ENCODE peak calls at places on chromosomes 13 and 19, in six cellular contexts. E is choroid plexus epithelial cell, M is suprapubic skin, B is IMR-90, U is foreskin fibroblast, A is fibroblast of the aortic adventitia. X is an unnamed sample.

GRCh38 chr13:85508683-85509329 is 290.4 kb downstream of the SLITRK6 start:
- DNase-seq in A (peak), E (peak), B (no peak), M (no peak), U (peak), X (no peak)

GRCh38 chr13:27960362-27961226 is 8.5 kb downstream of the CDX2 start:
- DNase-seq in B (no peak), E (peak), A (no peak), U (no peak), M (no peak), X (no peak)

GRCh38 chr13:86051134-86052103 is 252.2 kb upstream of the SLITRK6 start:
- DNase-seq in B (no peak), U (no peak), E (peak), M (no peak), A (no peak), X (peak)

GRCh38 chr19:51808333-51808986 is 13.5 kb downstream of the FPR3 start:
- DNase-seq in B (no peak), M (no peak), E (peak), A (peak), U (peak), X (peak)

GRCh38 chr19:16608290-16608704 is 19.7 kb downstream of the MED26 start:
- DNase-seq in A (peak), M (no peak), B (peak), E (peak), U (peak), X (peak)

GRCh38 chr13:28611654-28612131 is 47.2 kb upstream of the POMP start:
- DNase-seq in B (peak), E (peak), A (no peak), U (no peak), M (no peak), X (no peak)

GRCh38 chr19:16315825-16316505 is 8.7 kb upstream of the KLF2 start:
- DNase-seq in A (peak), U (peak), B (peak), E (peak), M (peak), X (peak)

GRCh38 chr19:5329141-5329540 is 11.5 kb downstream of the PTPRS start:
- DNase-seq in A (no peak), M (no peak), E (no peak), U (no peak), B (no peak), X (no peak)

GRCh38 chr19:11737964-11738745 is 591 bp downstream of the ZNF823 start:
- DNase-seq in U (peak), M (peak), B (peak), A (peak), E (peak), X (peak)

GRCh38 chr13:112728375-112729126 is 38.7 kb downstream of the ATP11A start:
- DNase-seq in M (peak), A (no peak), U (no peak), B (no peak), E (no peak), X (no peak)

GRCh38 chr13:27830010-27830409 is 37.7 kb downstream of the GSX1 start:
- DNase-seq in A (peak), E (peak), M (no peak), B (no peak), U (no peak), X (peak)

GRCh38 chr13:77724092-77724491 is 26.6 kb downstream of the SLAIN1 start:
- DNase-seq in E (no peak), B (no peak), A (no peak), U (no peak), M (no peak), X (no peak)

GRCh38 chr13:100610399-100611347 is 22.1 kb upstream of the GGACT start:
- DNase-seq in M (no peak), U (no peak), A (no peak), E (no peak), B (no peak), X (no peak)

GRCh38 chr13:112144616-112145220 is 77.8 kb downstream of the SOX1 start:
- DNase-seq in A (no peak), U (no peak), M (no peak), B (no peak), E (no peak), X (no peak)

GRCh38 chr13:45300190-45300985 is 40.6 kb downstream of the TPT1 start:
- DNase-seq in A (no peak), E (no peak), B (no peak), U (no peak), M (no peak), X (no peak)

DNA sequence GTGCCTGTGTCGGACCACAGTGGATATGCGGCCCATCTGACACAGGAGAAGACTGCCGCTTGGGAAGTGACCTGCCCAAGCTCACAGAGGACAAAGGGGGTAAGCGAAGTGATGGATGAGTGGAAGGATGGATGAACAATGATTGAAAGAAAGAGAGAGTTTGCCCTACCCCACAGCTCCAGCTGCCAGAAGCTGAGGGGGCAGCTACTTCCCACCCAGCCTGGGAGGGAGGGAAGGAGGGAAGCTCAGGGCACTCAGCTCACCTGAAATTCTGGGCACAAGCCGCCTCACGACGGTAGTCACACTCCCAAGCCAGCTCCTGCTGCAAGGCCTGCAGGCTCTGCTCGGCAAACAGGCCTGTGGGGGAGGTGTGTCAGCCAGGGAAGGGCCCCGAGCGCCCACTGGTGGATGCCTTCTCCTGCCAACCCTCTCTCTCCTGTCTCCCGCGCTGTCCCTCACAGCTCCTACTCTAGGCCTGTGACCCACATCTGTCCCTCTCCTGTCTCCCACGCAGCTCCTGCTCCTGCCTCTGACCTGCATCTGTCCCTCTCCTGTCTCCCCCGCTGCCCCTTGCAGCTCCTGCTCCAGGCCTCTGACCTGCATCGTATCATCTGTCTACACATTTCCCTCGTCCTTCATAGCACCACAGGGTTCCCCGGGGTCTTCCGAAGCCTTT is 12.0 kb upstream of the NUMBL start:
- DNase-seq in M (no peak), E (peak), B (no peak), U (no peak), A (peak), X (peak)
- TF ChIP-seq CTCF in M (peak), E (peak), B (peak), U (peak), A (peak), X (peak)

GRCh38 chr19:10646781-10647180 is 7.4 kb upstream of the ILF3 start:
- DNase-seq in U (no peak), E (no peak), A (no peak), B (no peak), M (no peak), X (no peak)
- H3K4me3 ChIP-seq in U (no peak), E (no peak), A (no peak), B (no peak), M (no peak), X (no peak)

DNA sequence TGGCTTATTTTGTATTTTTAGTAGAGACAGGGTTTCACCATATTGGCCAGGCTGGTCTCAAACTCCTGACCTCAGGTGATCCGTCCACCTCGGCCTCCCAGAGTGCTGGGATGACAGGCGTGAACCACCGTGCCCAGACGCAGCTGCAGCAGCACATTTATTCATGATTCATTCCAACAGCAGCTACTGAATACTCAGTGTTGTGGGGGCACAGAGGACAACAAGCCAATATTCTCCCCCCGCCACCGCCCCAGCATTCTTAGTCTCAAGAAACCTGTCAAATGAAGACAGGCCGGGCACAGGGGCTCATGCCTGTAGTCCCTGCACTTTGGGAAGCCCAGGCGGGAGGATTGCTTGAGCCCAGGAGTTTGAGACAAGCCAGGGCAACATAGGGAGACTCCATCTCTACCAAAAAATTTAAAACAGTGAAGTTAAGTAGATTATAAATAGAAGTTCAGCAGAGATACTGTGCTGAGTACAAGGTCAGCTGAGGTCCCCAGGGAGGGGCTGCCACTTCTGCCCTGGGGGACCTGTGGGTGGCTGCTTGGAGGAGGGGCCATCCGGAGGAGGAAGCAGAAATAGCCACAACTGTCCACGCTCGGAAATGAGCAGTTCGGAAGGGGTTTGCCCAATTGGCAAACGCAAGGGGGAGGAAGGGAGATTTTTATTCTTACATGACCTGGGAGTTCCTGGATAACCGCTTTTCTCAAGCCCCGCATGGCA is 4.3 kb downstream of the DOT1L start:
- DNase-seq in E (peak), U (peak), M (no peak), A (peak), B (peak), X (peak)
- TF ChIP-seq CTCF in E (peak), U (no peak), M (no peak), A (no peak), B (no peak), X (no peak)

GRCh38 chr19:35320285-35320706 is 8.7 kb upstream of the CD22 start:
- DNase-seq in A (no peak), M (peak), B (no peak), E (no peak), U (no peak), X (no peak)

GRCh38 chr19:35316560-35316959 is 12.4 kb upstream of the CD22 start:
- DNase-seq in B (no peak), M (peak), U (no peak), A (no peak), E (no peak), X (no peak)

GRCh38 chr19:35315883-35316282 is 13.1 kb upstream of the CD22 start:
- DNase-seq in M (peak), E (no peak), U (no peak), B (no peak), A (no peak), X (no peak)

GRCh38 chr19:35317464-35318043 is 11.4 kb upstream of the CD22 start:
- DNase-seq in U (no peak), A (no peak), B (no peak), M (no peak), E (no peak), X (no peak)

GRCh38 chr19:35318679-35319448 is 10.1 kb upstream of the CD22 start:
- DNase-seq in E (peak), U (peak), B (peak), M (peak), A (peak), X (peak)
- H3K4me3 ChIP-seq in E (no peak), U (no peak), B (no peak), M (no peak), A (no peak), X (no peak)

GRCh38 chr19:57111329-57111644 is 8.5 kb upstream of the USP29 start:
- DNase-seq in A (no peak), E (no peak), M (no peak), U (no peak), B (no peak), X (no peak)

GRCh38 chr19:57110592-57111328 is 9.0 kb upstream of the USP29 start:
- DNase-seq in A (no peak), B (no peak), M (no peak), E (no peak), U (no peak), X (no peak)

GRCh38 chr19:57103573-57104277 is 16.1 kb upstream of the USP29 start:
- DNase-seq in E (peak), B (peak), A (peak), M (no peak), U (peak), X (peak)

GRCh38 chr19:57105976-57106610 is 13.7 kb upstream of the USP29 start:
- DNase-seq in A (no peak), M (no peak), E (no peak), U (no peak), B (no peak), X (no peak)

DNA sequence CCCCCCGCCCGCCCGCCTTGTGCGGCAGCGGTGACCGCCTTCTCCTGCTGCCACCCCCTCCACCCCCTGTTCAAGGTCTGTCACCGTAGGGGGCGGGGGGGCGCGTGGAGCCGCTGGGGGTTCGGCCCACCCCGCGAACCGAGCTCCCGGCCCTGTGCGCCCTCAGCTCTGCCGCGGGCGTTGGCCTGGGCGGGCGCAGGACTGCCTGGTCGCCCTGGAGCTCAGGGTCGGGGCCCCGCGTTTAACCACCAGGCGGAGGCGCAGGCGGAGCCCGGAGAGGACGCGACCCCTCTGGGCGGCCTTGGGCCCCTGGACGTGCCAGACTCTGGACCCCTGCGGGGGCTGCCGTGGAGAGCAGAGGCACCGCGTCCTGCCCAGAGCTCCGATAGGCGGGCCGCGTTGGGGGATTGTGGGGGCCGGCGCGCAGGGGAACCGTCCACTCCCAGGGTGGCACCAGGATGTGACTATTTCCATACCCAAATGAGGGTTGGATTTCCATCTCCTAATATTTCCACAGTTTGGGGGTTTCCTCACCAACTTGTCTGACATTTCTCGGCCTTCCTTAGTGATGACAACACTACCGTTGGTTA is 13.0 kb upstream of the USP29 start:
- DNase-seq in B (no peak), U (no peak), A (no peak), M (no peak), E (no peak), X (no peak)
- TF ChIP-seq CTCF in B (no peak), U (no peak), A (no peak), M (no peak), E (no peak), X (no peak)

DNA sequence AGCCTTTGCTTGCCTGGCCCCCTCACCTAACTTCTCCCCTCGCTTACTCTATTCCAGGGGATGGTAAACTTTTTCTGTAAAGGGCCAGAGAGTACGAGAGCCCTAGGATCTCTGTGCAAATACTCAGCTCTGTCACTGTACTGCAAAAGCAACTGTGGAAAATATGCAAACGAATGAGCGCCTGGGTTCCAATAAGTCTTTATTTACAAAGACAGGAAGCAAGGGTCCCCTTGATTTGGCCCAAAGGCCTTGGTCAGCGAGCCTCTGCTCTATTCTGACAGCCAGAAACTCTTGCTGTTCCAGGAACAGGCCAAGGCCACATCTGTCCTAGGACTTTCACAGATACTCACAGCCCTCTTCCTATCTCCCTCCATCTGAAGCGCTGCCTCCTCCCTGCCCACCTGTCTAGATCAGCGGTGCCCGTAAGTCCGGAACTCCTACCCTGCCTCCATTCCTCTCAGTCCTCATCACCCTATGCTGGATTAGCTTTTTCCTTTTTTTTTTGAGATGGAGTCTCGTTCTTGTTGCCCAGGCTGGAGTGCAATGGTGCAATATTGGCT is 37.3 kb downstream of the OPA3 start:
- DNase-seq in A (no peak), E (no peak), M (no peak), B (no peak), U (no peak), X (no peak)
- H3K4me3 ChIP-seq in A (no peak), E (no peak), M (no peak), B (no peak), U (no peak), X (no peak)

GRCh38 chr13:40992678-40993077 is 26.4 kb downstream of the ELF1 start:
- DNase-seq in A (peak), U (no peak), M (no peak), E (peak), B (no peak), X (no peak)
- TF ChIP-seq CTCF in A (no peak), U (no peak), M (no peak), E (peak), B (no peak), X (no peak)

GRCh38 chr19:38004505-38005223 is 97.7 kb downstream of the SIPA1L3 start:
- DNase-seq in M (peak), U (peak), B (peak), A (peak), E (peak), X (peak)

GRCh38 chr19:38003427-38004099 is 96.6 kb downstream of the SIPA1L3 start:
- DNase-seq in B (peak), E (peak), A (peak), U (peak), M (peak), X (peak)

GRCh38 chr19:38006361-38007045 is 99.5 kb downstream of the SIPA1L3 start:
- DNase-seq in U (no peak), E (no peak), A (no peak), B (no peak), M (no peak), X (no peak)

GRCh38 chr19:38005224-38005614 is 98.2 kb downstream of the SIPA1L3 start:
- DNase-seq in E (no peak), B (no peak), U (no peak), M (peak), A (no peak), X (no peak)

DNA sequence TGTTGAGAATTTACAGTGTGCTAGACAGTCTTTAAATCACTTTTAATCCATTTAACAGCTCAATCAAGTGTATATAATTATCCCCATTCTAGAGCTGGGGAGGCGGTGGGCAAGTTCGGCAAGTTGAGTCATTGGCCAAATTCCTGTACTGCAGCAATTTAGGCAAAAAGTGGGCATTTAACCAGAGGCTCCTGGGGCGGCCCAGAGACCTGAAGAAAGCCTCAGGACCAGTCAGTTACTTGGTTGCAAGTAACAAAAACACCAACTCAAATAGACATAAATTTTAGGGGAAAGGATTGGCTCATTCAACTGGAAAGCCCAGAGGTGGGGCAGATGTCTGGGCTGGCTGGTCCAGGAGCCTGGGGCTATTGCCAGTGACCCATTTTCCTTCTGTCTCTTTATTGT is 97.1 kb downstream of the SIPA1L3 start:
- DNase-seq in A (no peak), U (no peak), M (no peak), B (no peak), E (no peak), X (peak)
- H3K4me3 ChIP-seq in A (peak), U (peak), M (peak), B (peak), E (peak), X (peak)

DNA sequence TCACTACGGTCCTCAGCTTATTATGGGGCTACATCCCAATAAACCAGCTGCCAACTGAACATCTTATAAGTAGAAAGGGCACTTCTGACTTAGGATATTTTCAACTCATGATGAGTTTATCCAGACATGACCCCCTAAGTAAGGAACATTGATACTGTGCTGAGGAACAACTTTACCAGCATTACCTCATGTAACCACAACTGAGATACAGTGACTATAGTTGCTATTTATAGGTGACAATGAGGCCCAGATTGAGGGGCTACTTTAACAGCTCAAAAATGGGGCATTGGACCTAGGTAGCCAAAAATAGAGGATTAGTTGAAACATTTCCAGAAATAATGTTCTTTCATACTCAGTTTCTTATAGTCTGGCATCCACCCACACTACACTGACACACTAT is 26.8 kb downstream of the SKA3 start:
- DNase-seq in A (no peak), E (peak), B (peak), U (no peak), M (no peak), X (peak)
- TF ChIP-seq CTCF in A (no peak), E (no peak), B (no peak), U (no peak), M (no peak), X (no peak)

DNA sequence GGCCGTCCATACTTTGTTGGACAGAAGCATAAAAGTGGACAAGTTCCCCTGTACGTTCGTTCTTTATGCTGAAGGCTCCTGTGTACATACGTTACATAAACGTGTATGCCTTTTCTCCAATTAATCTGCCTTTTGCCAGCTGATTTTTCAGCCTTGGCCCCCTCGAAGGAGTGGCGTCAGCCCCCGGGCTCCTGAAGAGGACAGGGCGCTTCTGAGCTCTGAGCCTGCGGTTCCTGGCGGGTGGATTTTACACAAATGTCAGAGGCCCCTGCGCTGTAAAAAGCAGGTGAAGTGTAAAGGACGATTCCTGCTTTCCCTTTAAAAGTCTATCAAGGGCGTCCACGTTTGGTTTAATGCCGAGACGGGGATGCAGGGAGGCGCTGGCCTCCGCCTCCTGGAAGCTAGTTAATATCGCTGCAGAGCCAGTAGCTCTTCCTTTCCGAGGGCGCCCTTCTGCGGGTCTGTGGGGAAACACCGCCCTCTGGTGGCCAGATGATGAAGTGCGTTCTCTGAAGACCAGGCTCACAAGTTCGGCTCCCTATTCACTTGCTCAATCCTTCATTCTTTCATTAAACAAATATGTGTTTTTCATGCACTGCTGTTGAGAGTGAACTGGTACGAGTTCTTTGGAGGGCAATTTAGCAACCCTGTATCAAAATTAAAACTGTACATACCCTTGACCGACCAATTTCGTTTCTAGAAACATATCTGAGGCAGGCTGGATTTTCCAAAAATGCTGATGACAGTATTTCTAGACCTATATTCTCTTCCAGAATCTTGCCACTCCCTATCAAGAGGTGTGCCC is 62.0 kb downstream of the GPR12 start:
- DNase-seq in E (peak), B (peak), U (peak), A (peak), M (peak), X (peak)
- H3K4me3 ChIP-seq in E (peak), B (no peak), U (no peak), A (peak), M (peak), X (no peak)